ENCODE peak calls at places on chromosomes 2 and 18, in seven cellular contexts. J, M, D, E, Z, W and G are unnamed samples.

GRCh38 chr18:48852292-48852691 is 98.5 kb downstream of the SMAD7 start:
- DNase-seq in M (no peak), D (no peak), E (no peak), Z (peak; percentile 46), W (no peak), J (no peak), G (no peak)

GRCh38 chr2:98771771-98772521 is 41.0 kb upstream of the MGAT4A start:
- DNase-seq in D (no peak), E (no peak), J (no peak), Z (no peak), W (no peak), M (peak; percentile 41), G (no peak)

GRCh38 chr18:32661486-32662299 is 111.1 kb downstream of the KLHL14 start:
- DNase-seq in Z (no peak), E (peak; percentile 2), D (no peak), W (no peak), M (no peak), J (no peak), G (no peak)

GRCh38 chr2:100412866-100413265 is 4.6 kb downstream of the CHST10 start:
- DNase-seq in W (no peak), M (no peak), D (no peak), E (no peak), J (no peak), Z (no peak), G (no peak)

GRCh38 chr2:222319576-222320440 is 21.0 kb upstream of the PAX3 start:
- DNase-seq in E (peak; percentile 39), D (no peak), Z (no peak), J (no peak), W (no peak), M (no peak), G (peak; percentile 38)

GRCh38 chr2:191916826-191917225 is 69.9 kb upstream of the CAVIN2 start:
- DNase-seq in M (no peak), Z (no peak), D (no peak), E (no peak), W (no peak), J (no peak), G (no peak)

GRCh38 chr2:71547616-71548285 is 94.4 kb downstream of the DYSF start:
- DNase-seq in E (no peak), Z (no peak), D (no peak), W (no peak), J (no peak), M (no peak), G (no peak)

GRCh38 chr2:68828887-68829708 is 42.1 kb downstream of the BMP10 start:
- DNase-seq in J (peak; percentile 93), D (peak; percentile 96), W (peak; percentile 64), M (no peak), Z (peak; percentile 96), E (peak; percentile 71), G (peak; percentile 85)

GRCh38 chr2:173755798-173756197 is 209.4 kb downstream of the SP3 start:
- DNase-seq in W (no peak), M (no peak), Z (no peak), E (no peak), D (no peak), J (no peak), G (no peak)

GRCh38 chr2:241818943-241819270 is 9.9 kb downstream of the NEU4 start:
- DNase-seq in W (no peak), M (no peak), D (peak; percentile 30), E (no peak), Z (no peak), J (peak; percentile 72), G (peak; percentile 41)

GRCh38 chr18:53544926-53545325 is 679.5 kb downstream of the MBD2 start:
- DNase-seq in M (no peak), W (no peak), D (no peak), Z (no peak), E (no peak), J (no peak), G (no peak)

GRCh38 chr2:20642026-20642971 is 8.6 kb downstream of the HS1BP3 start:
- DNase-seq in D (peak; percentile 93), W (no peak), Z (peak; percentile 57), M (peak; percentile 95), J (peak; percentile 82), E (peak; percentile 69), G (peak; percentile 88)

GRCh38 chr2:21395366-21395765 is 271.6 kb downstream of the TDRD15 start:
- DNase-seq in D (no peak), Z (no peak), M (no peak), J (no peak), W (no peak), E (peak; percentile 36), G (no peak)

GRCh38 chr18:23716516-23716915 is 27.3 kb downstream of the LAMA3 start:
- DNase-seq in J (no peak), M (no peak), D (no peak), E (no peak), Z (peak; percentile 88), W (no peak), G (no peak)

GRCh38 chr2:134301099-134301970 is 47.5 kb downstream of the MGAT5 start:
- DNase-seq in Z (peak; percentile 70), J (no peak), M (no peak), W (no peak), D (no peak), E (no peak), G (no peak)

GRCh38 chr2:105335469-105335868 is 1.9 kb upstream of the C2orf49 start:
- DNase-seq in Z (no peak), M (no peak), D (no peak), W (no peak), E (no peak), J (no peak), G (no peak)

GRCh38 chr2:105336786-105337121 is 586 bp upstream of the C2orf49 start:
- DNase-seq in W (no peak), M (no peak), J (no peak), Z (no peak), D (no peak), E (no peak), G (no peak)

GRCh38 chr2:105339414-105339813 is 2.1 kb downstream of the C2orf49 start:
- DNase-seq in Z (no peak), J (no peak), E (no peak), W (no peak), M (no peak), D (no peak), G (no peak)

GRCh38 chr2:105338020-105338385 is 663 bp downstream of the C2orf49 start:
- DNase-seq in E (no peak), Z (no peak), D (no peak), M (no peak), J (no peak), W (no peak), G (no peak)

GRCh38 chr2:105337122-105338019 is at the start of gene C2orf49:
- DNase-seq in W (peak; percentile 37), M (peak; percentile 70), D (peak; percentile 94), Z (peak; percentile 80), J (peak; percentile 88), E (peak; percentile 87), G (peak; percentile 86)
- TF ChIP-seq POLR2A in W (no peak), M (peak; percentile 77), D (no peak), Z (peak; percentile 69), J (peak; percentile 12), E (peak; percentile 63), G (peak; percentile 56)

GRCh38 chr2:27428978-27429541 is 629 bp downstream of the NRBP1 start:
- DNase-seq in J (peak; percentile 89), Z (peak; percentile 82), W (peak; percentile 12), M (peak; percentile 75), D (peak; percentile 91), E (peak; percentile 89), G (peak; percentile 88)

GRCh38 chr2:27431395-27431794 is 3.0 kb downstream of the NRBP1 start:
- DNase-seq in E (no peak), Z (peak; percentile 62), D (no peak), M (no peak), J (no peak), W (no peak), G (no peak)

GRCh38 chr2:27427863-27428212 is 593 bp upstream of the NRBP1 start:
- DNase-seq in E (no peak), D (no peak), Z (no peak), W (no peak), M (no peak), J (no peak), G (no peak)

GRCh38 chr2:27422958-27423357 is 5.5 kb upstream of the NRBP1 start:
- DNase-seq in J (no peak), D (no peak), E (no peak), M (no peak), W (no peak), Z (no peak), G (no peak)

DNA sequence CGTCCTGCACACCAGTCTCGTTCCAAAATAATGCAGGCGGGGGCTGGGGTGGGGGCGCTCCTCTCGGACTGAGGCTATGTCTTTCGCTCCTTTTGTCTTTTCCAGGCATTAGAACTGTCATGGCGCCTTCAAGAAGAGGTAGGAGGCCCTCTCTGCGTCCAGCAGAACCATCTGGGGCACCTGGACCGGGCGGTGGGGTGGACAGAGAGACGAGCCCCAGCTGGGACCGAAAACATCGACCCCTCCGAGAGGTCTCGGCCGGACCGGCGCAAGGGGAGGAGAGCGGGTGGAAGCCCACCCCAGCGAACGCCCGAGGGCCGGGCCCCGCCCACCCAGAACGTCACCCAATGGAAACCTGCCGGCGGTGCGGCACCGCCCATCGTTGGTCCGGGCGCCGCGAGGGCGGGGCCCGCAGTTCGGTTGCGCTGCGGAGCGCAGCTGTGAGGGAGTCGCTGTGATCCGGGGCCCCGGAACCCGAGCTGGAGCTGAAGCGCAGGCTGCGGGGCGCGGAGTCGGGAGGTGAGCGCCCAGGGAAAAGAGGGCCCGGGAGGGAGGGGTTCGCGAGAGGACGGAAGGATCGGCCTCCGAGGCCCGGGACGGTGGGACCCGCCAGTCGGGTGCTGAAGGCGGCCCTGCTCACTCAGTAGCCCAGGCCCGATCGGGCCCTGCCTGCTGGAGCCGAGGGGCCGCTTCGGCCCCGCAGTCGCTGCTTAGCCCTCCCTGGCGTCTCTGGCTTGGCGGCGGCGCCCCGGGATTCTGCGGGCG is at the start of gene NRBP1:
- DNase-seq in W (peak; percentile 37), Z (peak; percentile 88), D (peak; percentile 95), M (peak; percentile 83), E (peak; percentile 93), J (peak; percentile 95), G (peak; percentile 94)
- TF ChIP-seq POLR2A in W (no peak), Z (peak; percentile 93), D (peak; percentile 92), M (peak; percentile 82), E (peak; percentile 93), J (peak; percentile 98), G (peak; percentile 95)

DNA sequence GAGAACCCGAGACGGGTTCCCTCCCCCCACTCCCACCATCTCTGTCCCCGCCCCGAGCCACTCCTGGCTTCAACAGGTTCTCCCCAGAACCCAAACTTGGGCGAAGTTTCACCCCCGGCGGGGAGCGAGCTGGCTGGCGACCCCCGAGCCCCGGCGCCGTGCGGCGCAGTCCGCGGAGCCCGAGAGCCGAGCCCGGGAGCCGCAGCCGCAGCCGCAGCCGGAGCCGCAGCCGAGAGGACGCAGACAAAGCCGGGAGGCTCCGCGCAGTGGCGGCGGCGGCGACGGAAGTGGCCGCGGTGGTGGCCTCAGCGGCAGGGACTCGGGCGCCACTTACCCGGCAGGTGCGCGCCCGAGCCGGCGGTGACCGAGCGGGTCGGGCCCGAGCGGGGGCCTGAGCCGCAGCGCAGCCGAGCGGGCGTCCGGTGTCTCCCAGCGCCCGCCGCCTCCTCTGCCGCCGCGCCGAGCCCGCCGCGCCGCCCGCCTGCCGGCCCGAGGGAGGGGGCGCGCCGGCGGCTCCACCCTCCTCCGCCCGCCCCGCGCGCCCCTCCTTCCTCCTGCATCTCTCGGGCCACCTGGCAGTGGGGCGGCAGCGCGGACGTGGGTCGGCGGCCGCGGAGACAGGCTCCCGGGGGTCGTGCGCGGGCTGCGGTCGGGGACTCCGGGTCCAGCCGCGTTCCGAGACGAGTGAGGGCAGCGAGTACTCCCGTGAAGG is at the start of gene ECEL1:
- DNase-seq in Z (no peak), J (no peak), E (no peak), D (peak; percentile 37), W (no peak), M (no peak), G (no peak)
- TF ChIP-seq POLR2A in Z (no peak), J (no peak), E (no peak), D (no peak), W (no peak), M (no peak), G (no peak)

GRCh38 chr2:208254871-208255556 is at the start of gene IDH1:
- DNase-seq in J (peak; percentile 99), W (peak; percentile 59), E (peak; percentile 95), M (peak; percentile 78), D (peak; percentile 97), Z (peak; percentile 89), G (peak; percentile 99)
- TF ChIP-seq POLR2A in J (peak; percentile 52), W (no peak), E (peak; percentile 80), M (peak; percentile 46), D (no peak), Z (no peak), G (peak; percentile 79)